ENCODE peak calls at places on chromosomes 7 and 10, in four cellular contexts. One of them, this sample, is unnamed.

GRCh38 chr7:135512135-135512887 is 2.4 kb upstream of the CNOT4 start:
- DNase-seq in GM12878: peak; percentile 37
- DNase-seq in GM12891: no peak
- DNase-seq in K562: peak; percentile 75
- DNase-seq in this sample: no peak

GRCh38 chr10:78212134-78212785 is 178.6 kb downstream of the RPS24 start:
- DNase-seq in GM12878: no peak
- DNase-seq in GM12891: no peak
- DNase-seq in K562: no peak
- DNase-seq in this sample: no peak

GRCh38 chr10:48701941-48702340 is 17.3 kb downstream of the WDFY4 start:
- DNase-seq in GM12878: no peak
- DNase-seq in GM12891: no peak
- DNase-seq in K562: no peak
- DNase-seq in this sample: no peak

GRCh38 chr10:536371-536925 is 153.0 kb downstream of the DIP2C start:
- DNase-seq in GM12878: no peak
- DNase-seq in GM12891: no peak
- DNase-seq in K562: no peak
- DNase-seq in this sample: no peak

GRCh38 chr7:156919132-156919713 is 26.2 kb upstream of the LMBR1 start:
- DNase-seq in GM12878: no peak
- DNase-seq in GM12891: no peak
- DNase-seq in K562: no peak
- DNase-seq in this sample: no peak

GRCh38 chr10:107546239-107546638 is 381.7 kb upstream of the SORCS1 start:
- DNase-seq in GM12878: no peak
- DNase-seq in GM12891: no peak
- DNase-seq in K562: no peak
- DNase-seq in this sample: no peak

GRCh38 chr7:19900118-19900517 is 126.7 kb upstream of the TMEM196 start:
- DNase-seq in GM12878: no peak
- DNase-seq in GM12891: no peak
- DNase-seq in K562: no peak
- DNase-seq in this sample: no peak

GRCh38 chr7:150398108-150398964 is 19.2 kb downstream of the ZNF775 start:
- DNase-seq in GM12878: no peak
- DNase-seq in GM12891: no peak
- DNase-seq in K562: no peak
- DNase-seq in this sample: no peak

GRCh38 chr10:131010965-131011575 is 300.5 kb downstream of the TCERG1L start:
- DNase-seq in GM12878: no peak
- DNase-seq in GM12891: no peak
- DNase-seq in K562: no peak
- DNase-seq in this sample: no peak

GRCh38 chr7:285731-286130 is 4.2 kb upstream of the FOXL3 start:
- DNase-seq in GM12878: no peak
- DNase-seq in GM12891: no peak
- DNase-seq in K562: no peak
- DNase-seq in this sample: no peak

GRCh38 chr7:99839560-99840011 is 11.8 kb downstream of the CYP3A43 start:
- DNase-seq in GM12878: no peak
- DNase-seq in GM12891: no peak
- DNase-seq in K562: no peak
- DNase-seq in this sample: no peak

GRCh38 chr7:87336136-87336535 is 9.3 kb upstream of the CROT start:
- DNase-seq in GM12878: no peak
- DNase-seq in GM12891: no peak
- DNase-seq in K562: no peak
- DNase-seq in this sample: no peak

GRCh38 chr7:34612671-34613070 is 45.3 kb upstream of the NPSR1 start:
- DNase-seq in GM12878: no peak
- DNase-seq in GM12891: no peak
- DNase-seq in K562: no peak
- DNase-seq in this sample: no peak

GRCh38 chr10:6065845-6066244 is 3.7 kb upstream of the IL2RA start:
- DNase-seq in GM12878: no peak
- DNase-seq in GM12891: no peak
- DNase-seq in K562: no peak
- DNase-seq in this sample: no peak

GRCh38 chr10:98231417-98231816 is 36.6 kb downstream of the LOXL4 start:
- DNase-seq in GM12878: no peak
- DNase-seq in GM12891: no peak
- DNase-seq in K562: no peak
- DNase-seq in this sample: no peak

GRCh38 chr7:87564290-87564963 is 36.3 kb downstream of the ABCB1 start:
- DNase-seq in GM12878: no peak
- DNase-seq in GM12891: no peak
- DNase-seq in K562: no peak
- DNase-seq in this sample: peak; percentile 1

GRCh38 chr10:128629111-128630096 is 503.2 kb upstream of the MKI67 start:
- DNase-seq in GM12878: no peak
- DNase-seq in GM12891: no peak
- DNase-seq in K562: peak; percentile 53
- DNase-seq in this sample: no peak

GRCh38 chr10:60818134-60818770 is 40.0 kb downstream of the CDK1 start:
- DNase-seq in GM12878: no peak
- DNase-seq in GM12891: no peak
- DNase-seq in K562: no peak
- DNase-seq in this sample: no peak

GRCh38 chr7:1749864-1750466 is 79.9 kb downstream of the ELFN1 start:
- DNase-seq in GM12878: no peak
- DNase-seq in GM12891: no peak
- DNase-seq in K562: no peak
- DNase-seq in this sample: no peak

GRCh38 chr10:14181197-14181936 is 149.4 kb downstream of the FRMD4A start:
- DNase-seq in GM12878: no peak
- DNase-seq in GM12891: no peak
- DNase-seq in K562: peak; percentile 59
- DNase-seq in this sample: no peak

GRCh38 chr7:84247591-84247990 is 53.0 kb upstream of the SEMA3A start:
- DNase-seq in GM12878: no peak
- DNase-seq in GM12891: no peak
- DNase-seq in K562: no peak
- DNase-seq in this sample: no peak

GRCh38 chr10:43817368-43817767 is 168.7 kb upstream of the ZNF32 start:
- DNase-seq in GM12878: no peak
- DNase-seq in GM12891: no peak
- DNase-seq in K562: no peak
- DNase-seq in this sample: no peak

GRCh38 chr10:6049031-6049400 is 13.2 kb downstream of the IL2RA start:
- DNase-seq in GM12878: no peak
- DNase-seq in GM12891: no peak
- DNase-seq in K562: no peak
- DNase-seq in this sample: no peak

GRCh38 chr10:119657725-119658124 is 6.5 kb downstream of the BAG3 start:
- DNase-seq in GM12878: no peak
- DNase-seq in GM12891: no peak
- DNase-seq in K562: no peak
- DNase-seq in this sample: no peak

GRCh38 chr7:7641129-7641663 is 644 bp downstream of the UMAD1 start:
- DNase-seq in GM12878: no peak
- DNase-seq in GM12891: peak; percentile 16
- DNase-seq in K562: no peak
- DNase-seq in this sample: peak; percentile 22

GRCh38 chr7:69585169-69585568 is 13.1 kb upstream of the AUTS2 start:
- DNase-seq in GM12878: no peak
- DNase-seq in GM12891: no peak
- DNase-seq in K562: no peak
- DNase-seq in this sample: no peak

DNA sequence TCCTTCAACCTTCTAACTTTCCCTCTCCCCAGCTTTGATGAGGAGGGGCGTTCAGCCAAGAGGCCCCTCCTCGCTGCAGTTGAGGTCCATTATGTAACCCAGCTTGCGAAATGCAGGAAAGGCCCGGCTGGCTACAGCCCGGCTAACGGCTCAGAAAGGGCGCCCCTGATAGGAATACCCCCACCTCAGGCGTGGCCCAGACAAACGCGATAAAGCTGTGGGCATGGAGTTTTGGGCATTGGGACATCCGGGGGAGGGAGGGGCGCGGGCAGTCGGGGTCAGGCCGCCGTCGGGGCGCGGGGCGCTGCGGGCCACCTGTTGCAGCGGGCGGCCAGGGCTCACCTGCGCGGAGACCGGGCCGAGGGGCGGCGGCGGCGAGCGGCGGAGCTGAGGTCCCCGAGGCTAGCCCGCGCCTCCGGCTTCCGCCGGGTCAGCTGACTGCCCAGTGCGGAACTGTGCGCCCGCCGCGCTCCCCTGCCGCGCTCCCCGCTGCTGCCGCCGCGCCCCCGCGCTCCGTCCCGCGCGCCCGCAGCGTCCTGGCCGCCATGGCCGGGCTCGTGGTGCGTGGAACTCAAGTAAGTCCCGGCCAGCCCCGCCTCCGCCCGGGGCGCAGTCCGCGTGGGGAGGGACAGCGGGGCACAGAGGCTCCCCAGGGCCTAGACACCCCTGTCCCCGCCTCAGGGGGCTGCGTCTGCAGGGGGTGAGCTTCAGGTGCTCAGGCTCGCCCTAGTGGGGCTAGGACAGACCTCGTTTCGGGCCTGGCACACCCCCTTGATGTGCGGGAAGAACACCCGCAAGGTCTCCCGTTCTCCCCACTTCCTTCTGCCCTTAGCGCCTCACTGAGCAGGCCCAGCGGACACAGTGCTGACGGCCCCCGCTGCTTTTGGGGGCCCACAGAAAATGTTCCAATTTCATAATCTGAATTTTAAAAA is at the start of gene LRMDA:
- DNase-seq in GM12878: no peak
- DNase-seq in GM12891: no peak
- DNase-seq in K562: no peak
- DNase-seq in this sample: no peak
- TF ChIP-seq POLR2A in GM12878: no peak
- TF ChIP-seq POLR2A in GM12891: no peak
- TF ChIP-seq POLR2A in K562: no peak
- TF ChIP-seq POLR2A in this sample: no peak

GRCh38 chr7:148637094-148637493 is 46.5 kb downstream of the C7orf33 start:
- DNase-seq in GM12878: no peak
- DNase-seq in GM12891: no peak
- DNase-seq in K562: no peak
- DNase-seq in this sample: no peak
- TF ChIP-seq TAF1 in GM12878: no peak
- TF ChIP-seq TAF1 in GM12891: no peak
- TF ChIP-seq TAF1 in K562: no peak
- TF ChIP-seq TAF1 in this sample: no peak

DNA sequence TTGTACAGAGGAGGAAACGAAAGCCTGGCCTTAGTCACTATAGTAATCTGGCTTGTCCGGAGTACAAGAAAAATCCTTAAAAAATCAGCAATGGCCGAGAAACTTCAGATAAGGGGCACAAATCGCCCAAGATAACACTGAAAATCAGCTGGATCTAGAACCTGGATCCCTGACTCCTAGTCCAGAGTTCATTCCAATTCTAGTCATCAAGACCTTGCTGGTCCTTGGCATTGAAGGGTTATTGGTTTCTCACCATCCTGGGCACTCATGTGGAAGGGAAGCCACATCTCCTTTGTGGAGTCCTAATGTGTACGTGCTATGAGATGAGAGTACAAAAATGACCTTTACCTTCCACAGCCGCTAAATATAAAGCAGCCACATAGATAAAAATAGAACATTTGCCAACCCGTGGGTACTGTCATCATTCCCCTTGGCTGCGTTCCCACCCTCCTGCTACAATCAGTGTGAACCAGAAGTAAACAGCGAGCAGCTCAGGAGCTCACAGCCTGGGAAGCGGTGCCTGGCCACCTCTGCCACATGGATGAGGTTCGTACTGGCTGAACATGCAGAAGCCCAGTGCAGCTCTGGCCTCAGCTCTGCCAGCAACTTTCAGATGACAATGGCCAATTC is 116.0 kb upstream of the PDLIM1 start:
- DNase-seq in GM12878: no peak
- DNase-seq in GM12891: no peak
- DNase-seq in K562: no peak
- DNase-seq in this sample: no peak
- TF ChIP-seq POLR2A in GM12878: no peak
- TF ChIP-seq POLR2A in GM12891: no peak
- TF ChIP-seq POLR2A in K562: no peak
- TF ChIP-seq POLR2A in this sample: no peak

GRCh38 chr7:91517408-91517807 is 253.2 kb downstream of the FZD1 start:
- DNase-seq in GM12878: no peak
- DNase-seq in GM12891: no peak
- DNase-seq in K562: no peak
- DNase-seq in this sample: no peak

GRCh38 chr7:91515961-91516360 is 251.7 kb downstream of the FZD1 start:
- DNase-seq in GM12878: no peak
- DNase-seq in GM12891: no peak
- DNase-seq in K562: no peak
- DNase-seq in this sample: no peak

GRCh38 chr7:91514591-91514990 is 250.4 kb downstream of the FZD1 start:
- DNase-seq in GM12878: no peak
- DNase-seq in GM12891: no peak
- DNase-seq in K562: no peak
- DNase-seq in this sample: no peak

GRCh38 chr7:91518058-91518457 is 253.8 kb downstream of the FZD1 start:
- DNase-seq in GM12878: no peak
- DNase-seq in GM12891: no peak
- DNase-seq in K562: no peak
- DNase-seq in this sample: no peak

DNA sequence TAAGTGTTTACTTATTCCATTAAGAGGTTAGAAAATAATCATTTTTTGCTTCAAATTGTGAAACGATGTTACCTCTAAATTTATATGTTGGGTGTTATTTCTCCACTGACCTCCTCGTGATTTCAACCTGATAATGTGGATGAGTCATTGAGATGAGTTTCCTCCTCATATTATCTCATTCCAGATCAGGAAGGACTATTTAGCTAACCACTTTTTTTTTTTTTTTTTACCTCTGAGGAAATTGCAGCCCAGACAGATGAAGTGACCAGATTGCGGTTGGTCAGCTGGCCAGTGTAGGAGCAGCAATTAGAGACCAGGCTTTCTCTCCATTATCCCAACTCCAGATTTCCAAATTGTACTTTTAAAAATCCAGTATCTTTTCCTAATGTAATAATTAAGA is 248.7 kb downstream of the FZD1 start:
- DNase-seq in GM12878: no peak
- DNase-seq in GM12891: no peak
- DNase-seq in K562: no peak
- DNase-seq in this sample: no peak
- TF ChIP-seq TAF1 in GM12878: no peak
- TF ChIP-seq TAF1 in GM12891: no peak
- TF ChIP-seq TAF1 in K562: no peak
- TF ChIP-seq TAF1 in this sample: no peak

GRCh38 chr7:148882192-148882591 is 1.9 kb downstream of the EZH2 start:
- DNase-seq in GM12878: no peak
- DNase-seq in GM12891: no peak
- DNase-seq in K562: no peak
- DNase-seq in this sample: no peak

GRCh38 chr7:148884299-148885022 is 370 bp upstream of the EZH2 start:
- DNase-seq in GM12878: peak; percentile 56
- DNase-seq in GM12891: peak; percentile 92
- DNase-seq in K562: peak; percentile 99
- DNase-seq in this sample: peak; percentile 91

GRCh38 chr7:148883233-148884048 is 650 bp downstream of the EZH2 start:
- DNase-seq in GM12878: no peak
- DNase-seq in GM12891: peak; percentile 29
- DNase-seq in K562: peak; percentile 77
- DNase-seq in this sample: peak; percentile 32

GRCh38 chr7:148882668-148883232 is 1.3 kb downstream of the EZH2 start:
- DNase-seq in GM12878: no peak
- DNase-seq in GM12891: no peak
- DNase-seq in K562: no peak
- DNase-seq in this sample: no peak

GRCh38 chr7:148884049-148884298 is at the start of gene EZH2:
- DNase-seq in GM12878: no peak
- DNase-seq in GM12891: no peak
- DNase-seq in K562: no peak
- DNase-seq in this sample: no peak
- TF ChIP-seq POLR2A in GM12878: peak; percentile 83
- TF ChIP-seq POLR2A in GM12891: no peak
- TF ChIP-seq POLR2A in K562: no peak
- TF ChIP-seq POLR2A in this sample: peak; percentile 82